ENCODE peak calls at places on chromosome 11, in ten cellular contexts. W is transverse colon, N is Peyer's patch, R is prostate gland, H is right lobe of liver, K is lower leg skin, A is adrenal gland, C is K562, Q is uterus, F is esophagus squamous epithelium. O is an unnamed sample.

GRCh38 chr11:37264783-37265182 is 666.7 kb upstream of the RAG2 start:
- DNase-seq in W (no peak), N (no peak), R (no peak), H (no peak), K (no peak), A (no peak), C (no peak), Q (no peak), F (no peak), O (no peak)

GRCh38 chr11:16738198-16738948 is at the start of gene C11orf58:
- DNase-seq in W (peak; percentile 96), N (peak; percentile 98), R (peak; percentile 98), H (peak; percentile 96), K (peak; percentile 98), A (peak; percentile 97), C (peak; percentile 96), Q (peak; percentile 96), F (peak; percentile 82), O (peak; percentile 98)

GRCh38 chr11:77854838-77855237 is 33.9 kb downstream of the AAMDC start:
- DNase-seq in W (no peak), N (no peak), R (no peak), H (no peak), K (no peak), A (no peak), C (peak; percentile 14), Q (no peak), F (no peak), O (no peak)

GRCh38 chr11:2891901-2892214 is 6.3 kb upstream of the CDKN1C start:
- DNase-seq in W (no peak), N (no peak), R (no peak), H (peak; percentile 87), K (no peak), A (peak; percentile 50), C (no peak), Q (peak; percentile 76), F (no peak), O (no peak)

GRCh38 chr11:27611946-27612455 is 88.3 kb downstream of the BDNF start:
- DNase-seq in W (no peak), N (no peak), R (no peak), H (no peak), K (no peak), A (no peak), C (no peak), Q (no peak), F (no peak), O (no peak)

GRCh38 chr11:1565173-1565903 is 6.7 kb downstream of the DUSP8 start:
- DNase-seq in W (no peak), N (no peak), R (no peak), H (no peak), K (no peak), A (no peak), C (no peak), Q (no peak), F (no peak), O (peak; percentile 74)

GRCh38 chr11:22798890-22799289 is 30.7 kb downstream of the SVIP start:
- DNase-seq in W (no peak), N (no peak), R (no peak), H (no peak), K (no peak), A (no peak), C (no peak), Q (no peak), F (no peak), O (no peak)

GRCh38 chr11:62399172-62399867 is 19.5 kb upstream of the SCGB1A1 start:
- DNase-seq in W (no peak), N (no peak), R (no peak), H (no peak), K (no peak), A (no peak), C (no peak), Q (peak; percentile 57), F (no peak), O (peak; percentile 40)

GRCh38 chr11:2315395-2316168 is 13.8 kb downstream of the TSPAN32 start:
- DNase-seq in W (no peak), N (peak; percentile 37), R (no peak), H (peak; percentile 50), K (no peak), A (no peak), C (no peak), Q (peak; percentile 39), F (no peak), O (peak; percentile 52)

GRCh38 chr11:122820158-122820557 is 18.1 kb upstream of the CRTAM start:
- DNase-seq in W (no peak), N (no peak), R (no peak), H (no peak), K (no peak), A (no peak), C (no peak), Q (no peak), F (no peak), O (no peak)

GRCh38 chr11:10654211-10655150 is 39.1 kb downstream of the IRAG1 start:
- DNase-seq in W (no peak), N (peak; percentile 73), R (no peak), H (no peak), K (no peak), A (peak; percentile 53), C (peak; percentile 89), Q (no peak), F (no peak), O (no peak)

GRCh38 chr11:58567889-58568512 is 7.7 kb downstream of the LPXN start:
- DNase-seq in W (peak; percentile 65), N (peak; percentile 87), R (peak; percentile 22), H (no peak), K (no peak), A (peak; percentile 22), C (peak; percentile 77), Q (peak; percentile 25), F (no peak), O (peak; percentile 83)

GRCh38 chr11:24556693-24557092 is 59.8 kb downstream of the LUZP2 start:
- DNase-seq in W (no peak), N (no peak), R (no peak), H (no peak), K (no peak), A (no peak), C (no peak), Q (no peak), F (no peak), O (no peak)

GRCh38 chr11:28107331-28107725 is 628 bp downstream of the KIF18A start:
- DNase-seq in W (no peak), N (no peak), R (no peak), H (no peak), K (no peak), A (no peak), C (peak; percentile 61), Q (no peak), F (no peak), O (no peak)

GRCh38 chr11:117528061-117528780 is 200.6 kb downstream of the CEP164 start:
- DNase-seq in W (no peak), N (no peak), R (no peak), H (no peak), K (no peak), A (no peak), C (no peak), Q (no peak), F (no peak), O (no peak)

GRCh38 chr11:85811624-85812023 is 683 bp upstream of the SYTL2 start:
- DNase-seq in W (no peak), N (no peak), R (no peak), H (no peak), K (no peak), A (no peak), C (no peak), Q (no peak), F (no peak), O (no peak)

GRCh38 chr11:116357769-116358544 is 414.8 kb downstream of the BUD13 start:
- DNase-seq in W (peak; percentile 37), N (peak; percentile 61), R (no peak), H (no peak), K (no peak), A (no peak), C (peak; percentile 68), Q (no peak), F (no peak), O (no peak)

GRCh38 chr11:64887757-64888405 is 9.5 kb upstream of the EHD1 start:
- DNase-seq in W (peak; percentile 92), N (peak; percentile 95), R (peak; percentile 64), H (peak; percentile 88), K (no peak), A (peak; percentile 67), C (peak; percentile 92), Q (peak; percentile 69), F (no peak), O (peak; percentile 98)

GRCh38 chr11:64890084-64890944 is 11.9 kb upstream of the EHD1 start:
- DNase-seq in W (peak; percentile 44), N (no peak), R (no peak), H (no peak), K (no peak), A (no peak), C (no peak), Q (no peak), F (no peak), O (no peak)

GRCh38 chr11:64887234-64887756 is 8.9 kb upstream of the EHD1 start:
- DNase-seq in W (no peak), N (no peak), R (no peak), H (no peak), K (no peak), A (no peak), C (peak; percentile 42), Q (no peak), F (no peak), O (no peak)

GRCh38 chr11:64888406-64888757 is 10.0 kb upstream of the EHD1 start:
- DNase-seq in W (no peak), N (no peak), R (no peak), H (no peak), K (no peak), A (no peak), C (no peak), Q (no peak), F (no peak), O (no peak)

GRCh38 chr11:64888761-64889511 is 10.5 kb upstream of the EHD1 start:
- DNase-seq in W (peak; percentile 85), N (peak; percentile 88), R (no peak), H (no peak), K (no peak), A (no peak), C (peak; percentile 98), Q (no peak), F (no peak), O (no peak)
- TF ChIP-seq POLR2A in W (peak; percentile 77), N (peak; percentile 89), R (no peak), H (no peak), K (no peak), A (no peak), C (no peak), Q (no peak), F (no peak), O (no peak)

GRCh38 chr11:34512810-34513673 is 552 bp downstream of the ELF5 start:
- DNase-seq in W (peak; percentile 61), N (peak; percentile 74), R (peak; percentile 41), H (peak; percentile 60), K (no peak), A (peak; percentile 52), C (peak; percentile 73), Q (no peak), F (no peak), O (peak; percentile 82)
- TF ChIP-seq CTCF in W (peak; percentile 77), N (peak; percentile 71), R (peak; percentile 81), H (peak; percentile 73), K (no peak), A (peak; percentile 60), C (peak; percentile 95), Q (no peak), F (peak; percentile 84), O (peak; percentile 71)

GRCh38 chr11:66677599-66678375 is at the start of gene RBM4B:
- DNase-seq in W (peak; percentile 97), N (peak; percentile 99), R (peak; percentile 93), H (peak; percentile 97), K (peak; percentile 93), A (peak; percentile 97), C (peak; percentile 98), Q (peak; percentile 96), F (peak; percentile 81), O (peak; percentile 98)
- TF ChIP-seq POLR2A in W (peak; percentile 77), N (peak; percentile 71), R (peak; percentile 90), H (peak; percentile 76), K (no peak), A (peak; percentile 91), C (peak; percentile 87), Q (peak; percentile 84), F (peak; percentile 7), O (peak; percentile 79)

GRCh38 chr11:12798609-12799011 is 124.4 kb downstream of the TEAD1 start:
- DNase-seq in W (no peak), N (no peak), R (no peak), H (no peak), K (no peak), A (no peak), C (no peak), Q (no peak), F (no peak), O (no peak)
- TF ChIP-seq CTCF in W (no peak), N (no peak), R (no peak), H (no peak), K (no peak), A (no peak), C (no peak), Q (no peak), F (no peak), O (no peak)

O was measured in spleen.